ENCODE peak calls at places on chromosomes 11 and 22, in ten cellular contexts. M is occipital lobe; Z is A172; P is pulmonary artery endothelial cell; D is Daoy; T is activated CD4-positive, alpha-beta T cell treated with anti-CD3 and anti-CD28 coated beads for 1 hour; O is choroid plexus epithelial cell; R is stimulated activated naive CD8-positive, alpha-beta T cell treated with anti-CD3 and anti-CD28 coated beads, Interleukin-15, Interleukin-2, amounts not matched to agents 100 U/mL and 50 U/mL, for 24 hours; Q is HTR-8/SVneo; G is stimulated activated CD4-positive, alpha-beta T cell treated with anti-CD3 and anti-CD28 coated beads, Interleukin-2, amount 100 ng/mL, for 24 hours. B is an unnamed sample.

GRCh38 chr11:58928082-58928574 is 11.2 kb upstream of the GLYATL1 start:
- DNase-seq in M (no peak), Z (no peak), P (no peak), D (no peak), T (no peak), O (no peak), R (no peak), Q (no peak), G (no peak), B (no peak)

GRCh38 chr11:130601141-130601540 is 152.7 kb downstream of the ADAMTS15 start:
- DNase-seq in M (no peak), Z (peak; percentile 52), P (no peak), D (peak; percentile 71), T (no peak), O (peak; percentile 93), R (no peak), Q (no peak), G (no peak), B (no peak)

GRCh38 chr11:65625628-65626342 is 10.2 kb downstream of the PCNX3 start:
- DNase-seq in M (no peak), Z (no peak), P (no peak), D (peak; percentile 57), T (peak; percentile 40), O (peak; percentile 50), R (peak; percentile 51), Q (peak; percentile 42), G (peak; percentile 53), B (no peak)

GRCh38 chr11:130666781-130667251 is 218.4 kb downstream of the ADAMTS15 start:
- DNase-seq in M (no peak), Z (peak; percentile 40), P (no peak), D (peak; percentile 65), T (no peak), O (no peak), R (no peak), Q (no peak), G (no peak), B (no peak)

GRCh38 chr11:34512810-34513673 is 552 bp downstream of the ELF5 start:
- DNase-seq in M (no peak), Z (peak; percentile 34), P (peak; percentile 8), D (peak; percentile 62), T (peak; percentile 20), O (peak; percentile 75), R (peak; percentile 60), Q (peak; percentile 64), G (peak; percentile 67), B (peak; percentile 49)

GRCh38 chr22:48954781-48955311 is 872.8 kb downstream of the BRD1 start:
- DNase-seq in M (no peak), Z (no peak), P (no peak), D (peak; percentile 74), T (no peak), O (no peak), R (no peak), Q (no peak), G (no peak), B (no peak)

GRCh38 chr22:32325416-32325801 is 32.3 kb upstream of the RFPL3 start:
- DNase-seq in M (no peak), Z (no peak), P (no peak), D (no peak), T (no peak), O (no peak), R (no peak), Q (no peak), G (no peak), B (no peak)

GRCh38 chr11:125593113-125593761 is 585 bp downstream of the STT3A start:
- DNase-seq in M (no peak), Z (peak; percentile 47), P (no peak), D (peak; percentile 58), T (no peak), O (peak; percentile 57), R (peak; percentile 33), Q (peak; percentile 27), G (peak; percentile 26), B (peak; percentile 42)

GRCh38 chr11:26696330-26696729 is 25.5 kb downstream of the SLC5A12 start:
- DNase-seq in M (no peak), Z (no peak), P (no peak), D (no peak), T (no peak), O (no peak), R (no peak), Q (no peak), G (no peak), B (no peak)

GRCh38 chr11:118572914-118573550 is 823 bp downstream of the ARCN1 start:
- DNase-seq in M (no peak), Z (peak; percentile 33), P (peak; percentile 44), D (peak; percentile 39), T (no peak), O (peak; percentile 66), R (no peak), Q (no peak), G (peak; percentile 19), B (no peak)

GRCh38 chr22:50641696-50642607 is 14.0 kb upstream of the ARSA start:
- DNase-seq in M (no peak), Z (no peak), P (no peak), D (no peak), T (no peak), O (peak; percentile 74), R (no peak), Q (no peak), G (no peak), B (no peak)

GRCh38 chr11:70352601-70353000 is 45.7 kb upstream of the CTTN start:
- DNase-seq in M (no peak), Z (no peak), P (no peak), D (no peak), T (no peak), O (no peak), R (no peak), Q (no peak), G (no peak), B (no peak)

GRCh38 chr11:30585067-30585891 is 874 bp downstream of the MPPED2 start:
- DNase-seq in M (no peak), Z (no peak), P (no peak), D (peak; percentile 27), T (no peak), O (no peak), R (peak; percentile 15), Q (no peak), G (peak; percentile 21), B (no peak)

GRCh38 chr11:14424096-14424495 is 65.1 kb upstream of the RRAS2 start:
- DNase-seq in M (no peak), Z (peak; percentile 56), P (no peak), D (peak; percentile 32), T (no peak), O (peak; percentile 77), R (no peak), Q (no peak), G (no peak), B (no peak)

GRCh38 chr11:44702897-44703296 is 23.9 kb upstream of the TSPAN18 start:
- DNase-seq in M (no peak), Z (no peak), P (no peak), D (peak; percentile 43), T (no peak), O (no peak), R (no peak), Q (no peak), G (no peak), B (no peak)

GRCh38 chr11:100203789-100204188 is 483.3 kb upstream of the ARHGAP42 start:
- DNase-seq in M (no peak), Z (no peak), P (no peak), D (no peak), T (no peak), O (no peak), R (no peak), Q (no peak), G (no peak), B (no peak)

GRCh38 chr11:57491371-57492061 is 24.0 kb downstream of the SLC43A1 start:
- DNase-seq in M (no peak), Z (no peak), P (no peak), D (peak; percentile 52), T (no peak), O (peak; percentile 41), R (peak; percentile 70), Q (no peak), G (peak; percentile 73), B (no peak)

GRCh38 chr11:64249563-64250405 is 1.5 kb upstream of the PLCB3 start:
- DNase-seq in M (no peak), Z (no peak), P (no peak), D (no peak), T (no peak), O (no peak), R (no peak), Q (no peak), G (no peak), B (no peak)

GRCh38 chr11:10379022-10379421 is 74.1 kb downstream of the ADM start:
- DNase-seq in M (no peak), Z (peak; percentile 28), P (no peak), D (no peak), T (no peak), O (peak; percentile 39), R (no peak), Q (no peak), G (no peak), B (no peak)

GRCh38 chr11:130553306-130553705 is 104.9 kb downstream of the ADAMTS15 start:
- DNase-seq in M (no peak), Z (no peak), P (no peak), D (no peak), T (no peak), O (peak; percentile 17), R (no peak), Q (no peak), G (no peak), B (no peak)